ENCODE peak calls at places on chromosomes 4 and X, in nine cellular contexts. P, G, L, W, Q, M, J, K and V are unnamed samples.

GRCh38 chrX:136146614-136147319 is 566 bp upstream of the FHL1 start:
- DNase-seq in K (no peak), L (no peak), G (peak; percentile 18), Q (peak; percentile 30), W (peak; percentile 50), M (peak; percentile 7), P (peak; percentile 14), J (no peak), V (peak; percentile 43)

GRCh38 chrX:123817288-123817894 is 42.5 kb upstream of the XIAP start:
- DNase-seq in G (no peak), L (no peak), P (no peak), Q (no peak), W (no peak), J (no peak), M (no peak), K (no peak), V (no peak)

GRCh38 chr4:175330236-175330635 is 412.1 kb downstream of the ADAM29 start:
- DNase-seq in J (no peak), P (no peak), G (no peak), M (no peak), K (peak; percentile 11), Q (no peak), L (no peak), W (no peak), V (no peak)

GRCh38 chr4:139828966-139829662 is 163.5 kb downstream of the MGST2 start:
- DNase-seq in G (no peak), L (no peak), K (no peak), W (no peak), J (no peak), Q (no peak), M (no peak), P (no peak), V (no peak)

GRCh38 chr4:146428298-146428697 is 93.4 kb downstream of the SLC10A7 start:
- DNase-seq in K (no peak), Q (no peak), G (no peak), M (no peak), P (no peak), L (no peak), J (no peak), W (no peak), V (no peak)

GRCh38 chr4:173489514-173489913 is 40.5 kb downstream of the HAND2 start:
- DNase-seq in M (no peak), L (no peak), K (peak; percentile 85), W (no peak), G (no peak), P (no peak), J (no peak), Q (no peak), V (no peak)

GRCh38 chrX:18970465-18970864 is 13.4 kb downstream of the PHKA2 start:
- DNase-seq in G (no peak), L (no peak), M (no peak), J (no peak), W (no peak), Q (no peak), P (no peak), K (no peak), V (no peak)

GRCh38 chr4:73895201-73896177 is 26.3 kb downstream of the CXCL1 start:
- DNase-seq in P (no peak), W (no peak), L (no peak), G (no peak), Q (no peak), J (no peak), K (no peak), M (peak; percentile 67), V (no peak)

GRCh38 chrX:134682081-134682480 is 23.8 kb upstream of the PLAC1 start:
- DNase-seq in Q (no peak), G (no peak), M (no peak), P (no peak), K (no peak), J (no peak), W (no peak), L (no peak), V (no peak)

GRCh38 chr4:89056953-89057398 is at the start of gene FAM13A:
- DNase-seq in K (peak; percentile 91), J (peak; percentile 49), G (peak; percentile 9), L (peak; percentile 69), M (peak; percentile 86), Q (peak; percentile 55), W (peak; percentile 65), P (peak; percentile 80), V (peak; percentile 82)

GRCh38 chr4:118746251-118746919 is 61.2 kb downstream of the METTL14 start:
- DNase-seq in J (no peak), W (no peak), M (no peak), P (no peak), K (no peak), Q (peak; percentile 62), L (no peak), G (no peak), V (no peak)

GRCh38 chr4:105191621-105192210 is 45.0 kb downstream of the TET2 start:
- DNase-seq in L (no peak), W (no peak), K (no peak), Q (no peak), G (no peak), M (peak; percentile 28), P (no peak), J (no peak), V (peak; percentile 4)

GRCh38 chrX:106899841-106900240 is 3.3 kb downstream of the RIPPLY1 start:
- DNase-seq in W (no peak), J (no peak), K (no peak), G (no peak), M (no peak), Q (no peak), P (no peak), L (no peak), V (no peak)

GRCh38 chr4:6568689-6569332 is 6.2 kb upstream of the MAN2B2 start:
- DNase-seq in K (no peak), L (no peak), G (no peak), M (peak; percentile 76), Q (no peak), P (no peak), J (no peak), W (no peak), V (no peak)

GRCh38 chrX:74049126-74049525 is 254.9 kb upstream of the ZCCHC13 start:
- DNase-seq in W (no peak), L (no peak), K (no peak), Q (no peak), J (no peak), P (no peak), G (no peak), M (no peak), V (no peak)

GRCh38 chr4:111630705-111631104 is 514.5 kb upstream of the FAM241A start:
- DNase-seq in M (peak; percentile 45), W (no peak), J (no peak), Q (no peak), G (no peak), L (no peak), P (peak; percentile 25), K (peak; percentile 13), V (peak; percentile 16)

GRCh38 chr4:6942238-6942800 is 32.7 kb downstream of the TBC1D14 start:
- DNase-seq in P (peak; percentile 14), J (no peak), W (no peak), M (peak; percentile 51), G (no peak), Q (no peak), K (peak; percentile 91), L (no peak), V (no peak)

GRCh38 chrX:39969099-39969825 is 128.5 kb downstream of the BCOR start:
- DNase-seq in J (no peak), Q (no peak), P (no peak), L (no peak), M (no peak), G (no peak), W (peak; percentile 71), K (no peak), V (peak; percentile 53)

GRCh38 chrX:49960061-49960460 is 37.7 kb downstream of the CLCN5 start:
- DNase-seq in K (no peak), P (no peak), Q (no peak), G (no peak), J (no peak), L (no peak), M (no peak), W (no peak), V (no peak)

GRCh38 chrX:10579018-10579752 is 41.2 kb downstream of the MID1 start:
- DNase-seq in Q (no peak), M (peak; percentile 78), W (no peak), L (no peak), J (no peak), P (no peak), K (no peak), G (no peak), V (no peak)

GRCh38 chrX:130523460-130524394 is 121.9 kb downstream of the RBMX2 start:
- DNase-seq in W (peak; percentile 62), L (no peak), K (no peak), J (no peak), M (peak; percentile 16), P (peak; percentile 1), Q (peak; percentile 25), G (peak; percentile 19), V (peak; percentile 73)

GRCh38 chr4:140793291-140793690 is 37.1 kb upstream of the TBC1D9 start:
- DNase-seq in W (no peak), K (no peak), J (no peak), L (no peak), P (no peak), Q (no peak), M (no peak), G (no peak), V (no peak)

GRCh38 chr4:128060130-128060619 is 937 bp upstream of the LARP1B start:
- DNase-seq in P (peak; percentile 27), L (no peak), J (no peak), Q (no peak), G (no peak), M (no peak), K (no peak), W (no peak), V (no peak)

GRCh38 chr4:146975535-146975934 is 29.9 kb upstream of the TTC29 start:
- DNase-seq in J (peak; percentile 47), G (no peak), K (no peak), Q (no peak), P (no peak), L (no peak), M (no peak), W (no peak), V (no peak)

GRCh38 chr4:568351-568652 is 7.8 kb downstream of the TMEM271 start:
- DNase-seq in L (no peak), G (no peak), M (no peak), J (no peak), K (no peak), Q (no peak), W (no peak), P (no peak), V (no peak)

GRCh38 chr4:8343051-8343966 is 73.8 kb downstream of the HTRA3 start:
- DNase-seq in Q (no peak), G (no peak), M (no peak), W (no peak), L (no peak), J (no peak), P (no peak), K (no peak), V (no peak)

GRCh38 chrX:150680974-150681373 is 12.2 kb upstream of the MTMR1 start:
- DNase-seq in L (no peak), P (no peak), Q (no peak), M (peak; percentile 66), G (no peak), J (no peak), K (no peak), W (no peak), V (peak; percentile 28)

GRCh38 chr4:8850830-8851188 is 20.8 kb downstream of the HMX1 start:
- DNase-seq in G (no peak), P (no peak), J (no peak), K (no peak), L (no peak), Q (no peak), W (no peak), M (no peak), V (no peak)

GRCh38 chrX:22969416-22969815 is 30.3 kb upstream of the DDX53 start:
- DNase-seq in W (no peak), K (no peak), P (no peak), Q (no peak), M (no peak), L (no peak), G (no peak), J (no peak), V (no peak)

GRCh38 chr4:119932277-119932676 is 134.4 kb downstream of the MAD2L1 start:
- DNase-seq in M (no peak), W (no peak), L (no peak), K (no peak), G (no peak), Q (no peak), P (no peak), J (no peak), V (no peak)